ENCODE peak calls at places on chromosome 15, in five cellular contexts. T is GM12878, U is H1, M is HepG2, J is K562. K is an unnamed sample.

GRCh38 chr15:98398886-98399285 is 249.5 kb upstream of the IGF1R start:
- DNase-seq in T (no peak), U (no peak), M (no peak), J (no peak), K (no peak)

GRCh38 chr15:44092221-44092620 is 102.8 kb downstream of the FRMD5 start:
- DNase-seq in T (no peak), U (no peak), M (no peak), J (no peak), K (no peak)

GRCh38 chr15:40769310-40770146 is at the start of gene C15orf62:
- DNase-seq in T (peak; percentile 53), U (no peak), M (no peak), J (no peak), K (no peak)

GRCh38 chr15:98842973-98843285 is 164.7 kb downstream of the PGPEP1L start:
- DNase-seq in T (no peak), U (no peak), M (peak; percentile 58), J (no peak), K (no peak)

GRCh38 chr15:43187544-43188155 is 2.4 kb downstream of the CCNDBP1 start:
- DNase-seq in T (no peak), U (no peak), M (peak; percentile 53), J (peak; percentile 63), K (peak; percentile 74)

GRCh38 chr15:78149805-78150751 is 916 bp downstream of the IDH3A start:
- DNase-seq in T (no peak), U (no peak), M (peak; percentile 25), J (peak; percentile 21), K (peak; percentile 58)

GRCh38 chr15:43213466-43213865 is 7.4 kb downstream of the EPB42 start:
- DNase-seq in T (no peak), U (no peak), M (no peak), J (no peak), K (no peak)

GRCh38 chr15:56496635-56497034 is 31.7 kb upstream of the MNS1 start:
- DNase-seq in T (peak; percentile 31), U (no peak), M (peak; percentile 60), J (peak; percentile 69), K (peak; percentile 76)

GRCh38 chr15:83108266-83109219 is 1.1 kb downstream of the TM6SF1 start:
- DNase-seq in T (peak; percentile 24), U (no peak), M (no peak), J (peak; percentile 46), K (peak; percentile 27)

GRCh38 chr15:64122936-64123351 is 27.2 kb downstream of the SNX1 start:
- DNase-seq in T (no peak), U (no peak), M (no peak), J (no peak), K (no peak)

GRCh38 chr15:92683511-92683834 is 27.9 kb upstream of the FAM174B start:
- DNase-seq in T (no peak), U (peak; percentile 59), M (peak; percentile 50), J (peak; percentile 45), K (peak; percentile 91)

GRCh38 chr15:29935296-29936020 is 113.2 kb upstream of the TJP1 start:
- DNase-seq in T (no peak), U (no peak), M (no peak), J (no peak), K (peak; percentile 53)

GRCh38 chr15:90000175-90000923 is 775 bp upstream of the ZNF710 start:
- DNase-seq in T (no peak), U (peak; percentile 73), M (no peak), J (no peak), K (peak; percentile 48)

GRCh38 chr15:40115670-40116093 is 7.0 kb upstream of the BMF start:
- DNase-seq in T (peak; percentile 83), U (no peak), M (peak; percentile 54), J (no peak), K (peak; percentile 78)

GRCh38 chr15:99086327-99086667 is 18.6 kb upstream of the SYNM start:
- DNase-seq in T (no peak), U (no peak), M (no peak), J (no peak), K (no peak)

GRCh38 chr15:50126072-50126471 is 7.0 kb upstream of the ATP8B4 start:
- DNase-seq in T (no peak), U (no peak), M (no peak), J (no peak), K (no peak)

GRCh38 chr15:93862791-93863190 is 368.6 kb upstream of the MCTP2 start:
- DNase-seq in T (no peak), U (no peak), M (no peak), J (no peak), K (no peak)

GRCh38 chr15:64305261-64305660 is 50.7 kb downstream of the CSNK1G1 start:
- DNase-seq in T (no peak), U (no peak), M (no peak), J (no peak), K (peak; percentile 27)

GRCh38 chr15:70319466-70319865 is 221.7 kb upstream of the TLE3 start:
- DNase-seq in T (peak; percentile 86), U (no peak), M (no peak), J (no peak), K (no peak)
- TF ChIP-seq CREB1 in T (no peak), U (no peak), M (no peak), J (no peak), K (no peak)

GRCh38 chr15:81497226-81497625 is 123.2 kb upstream of the TMC3 start:
- DNase-seq in T (no peak), U (no peak), M (no peak), J (no peak), K (no peak)
- TF ChIP-seq POLR2AphosphoS5 in T (no peak), U (no peak), M (no peak), J (no peak), K (no peak)

DNA sequence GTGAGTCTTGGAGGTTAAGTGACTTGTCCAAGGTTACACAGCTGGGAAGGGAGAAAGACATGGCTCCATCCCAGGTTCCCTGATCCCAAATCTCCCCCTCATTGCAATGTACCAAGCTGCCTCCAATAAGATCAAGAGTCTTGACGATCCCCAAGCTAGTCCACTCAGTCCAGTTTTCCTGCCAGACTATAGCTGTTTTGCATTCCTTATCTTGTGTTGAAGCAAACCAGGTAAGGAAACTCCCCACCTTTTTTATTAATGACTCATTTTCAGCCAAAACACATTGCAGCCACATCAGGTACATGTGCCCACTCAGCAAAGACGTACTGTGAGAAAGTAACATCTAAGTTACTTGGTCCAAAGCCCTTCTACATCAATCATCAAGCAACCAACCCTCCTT is 41.9 kb downstream of the LIPC start:
- DNase-seq in T (peak; percentile 63), U (no peak), M (no peak), J (no peak), K (no peak)
- TF ChIP-seq CREB1 in T (peak; percentile 8), U (no peak), M (no peak), J (no peak), K (no peak)

GRCh38 chr15:67520976-67521769 is at the start of gene C15orf61:
- DNase-seq in T (peak; percentile 76), U (peak; percentile 81), M (peak; percentile 83), J (peak; percentile 92), K (peak; percentile 84)

GRCh38 chr15:67523337-67523736 is 2.4 kb downstream of the C15orf61 start:
- DNase-seq in T (no peak), U (no peak), M (no peak), J (no peak), K (peak; percentile 44)

GRCh38 chr15:67520276-67520975 is 505 bp upstream of the C15orf61 start:
- DNase-seq in T (no peak), U (no peak), M (no peak), J (no peak), K (peak; percentile 27)

GRCh38 chr15:67524235-67524634 is 3.3 kb downstream of the C15orf61 start:
- DNase-seq in T (no peak), U (no peak), M (no peak), J (no peak), K (no peak)

GRCh38 chr15:67521770-67522568 is 1.0 kb downstream of the C15orf61 start:
- DNase-seq in T (no peak), U (no peak), M (no peak), J (peak; percentile 19), K (no peak)
- TF ChIP-seq POLR2AphosphoS5 in T (no peak), U (no peak), M (no peak), J (no peak), K (no peak)

GRCh38 chr15:60390231-60390630 is 7.6 kb downstream of the ANXA2 start:
- DNase-seq in T (no peak), U (no peak), M (no peak), J (no peak), K (no peak)
- TF ChIP-seq CREB1 in T (no peak), U (no peak), M (no peak), J (no peak), K (no peak)

GRCh38 chr15:101454365-101454764 is 35.1 kb downstream of the PCSK6 start:
- DNase-seq in T (no peak), U (no peak), M (no peak), J (no peak), K (no peak)

GRCh38 chr15:101452572-101452971 is 36.9 kb downstream of the PCSK6 start:
- DNase-seq in T (no peak), U (no peak), M (peak; percentile 38), J (peak; percentile 47), K (no peak)

GRCh38 chr15:101455291-101455916 is 34.1 kb downstream of the PCSK6 start:
- DNase-seq in T (no peak), U (no peak), M (no peak), J (peak; percentile 58), K (no peak)

GRCh38 chr15:101451886-101452285 is 37.6 kb downstream of the PCSK6 start:
- DNase-seq in T (no peak), U (no peak), M (no peak), J (no peak), K (no peak)

GRCh38 chr15:101453123-101454120 is 36.1 kb downstream of the PCSK6 start:
- DNase-seq in T (no peak), U (no peak), M (peak; percentile 62), J (no peak), K (no peak)
- TF ChIP-seq POLR2AphosphoS5 in T (no peak), U (no peak), M (no peak), J (no peak), K (no peak)

K was measured in GM23338.